ENCODE peak calls at places on chromosomes 12 and 14, in four cellular contexts. One of them, this sample, is unnamed.

GRCh38 chr14:85576848-85577541 is 47.1 kb downstream of the FLRT2 start:
- DNase-seq in sigmoid colon: no peak
- DNase-seq in fibroblast of mammary gland: no peak
- DNase-seq in WERI-Rb-1: no peak
- DNase-seq in this sample: no peak

GRCh38 chr14:71752111-71752738 is 180.0 kb upstream of the RGS6 start:
- DNase-seq in sigmoid colon: no peak
- DNase-seq in fibroblast of mammary gland: no peak
- DNase-seq in WERI-Rb-1: no peak
- DNase-seq in this sample: no peak

GRCh38 chr14:78713716-78714115 is 543.5 kb downstream of the NRXN3 start:
- DNase-seq in WERI-Rb-1: no peak
- DNase-seq in sigmoid colon: no peak
- DNase-seq in fibroblast of mammary gland: no peak
- DNase-seq in this sample: no peak

GRCh38 chr12:111454311-111454710 is 48.6 kb downstream of the SH2B3 start:
- DNase-seq in WERI-Rb-1: no peak
- DNase-seq in fibroblast of mammary gland: no peak
- DNase-seq in sigmoid colon: peak
- DNase-seq in this sample: no peak

GRCh38 chr12:13964666-13965065 is 16.7 kb downstream of the GRIN2B start:
- DNase-seq in WERI-Rb-1: no peak
- DNase-seq in sigmoid colon: no peak
- DNase-seq in fibroblast of mammary gland: no peak
- DNase-seq in this sample: no peak

GRCh38 chr12:6284273-6284672 is 26.2 kb upstream of the PLEKHG6 start:
- DNase-seq in WERI-Rb-1: no peak
- DNase-seq in sigmoid colon: no peak
- DNase-seq in fibroblast of mammary gland: no peak
- DNase-seq in this sample: no peak

GRCh38 chr12:132806857-132807256 is 21.8 kb downstream of the GOLGA3 start:
- DNase-seq in WERI-Rb-1: no peak
- DNase-seq in fibroblast of mammary gland: no peak
- DNase-seq in sigmoid colon: no peak
- DNase-seq in this sample: no peak

GRCh38 chr12:90816353-90817089 is 138.5 kb downstream of the CCER1 start:
- DNase-seq in sigmoid colon: no peak
- DNase-seq in WERI-Rb-1: no peak
- DNase-seq in fibroblast of mammary gland: peak
- DNase-seq in this sample: no peak

GRCh38 chr14:71187633-71188356 is 280.5 kb downstream of the PCNX1 start:
- DNase-seq in WERI-Rb-1: no peak
- DNase-seq in fibroblast of mammary gland: no peak
- DNase-seq in sigmoid colon: no peak
- DNase-seq in this sample: no peak

GRCh38 chr12:1830981-1831930 is 10.9 kb downstream of the LRTM2 start:
- DNase-seq in fibroblast of mammary gland: peak
- DNase-seq in sigmoid colon: peak
- DNase-seq in WERI-Rb-1: no peak
- DNase-seq in this sample: no peak

GRCh38 chr12:42332301-42332894 is 6.4 kb downstream of the PPHLN1 start:
- DNase-seq in fibroblast of mammary gland: peak
- DNase-seq in sigmoid colon: no peak
- DNase-seq in WERI-Rb-1: no peak
- DNase-seq in this sample: no peak

GRCh38 chr14:97198813-97199212 is 401.6 kb downstream of the VRK1 start:
- DNase-seq in WERI-Rb-1: no peak
- DNase-seq in sigmoid colon: no peak
- DNase-seq in fibroblast of mammary gland: no peak
- DNase-seq in this sample: no peak

GRCh38 chr14:72887514-72887913 is 6.4 kb downstream of the DPF3 start:
- DNase-seq in sigmoid colon: no peak
- DNase-seq in WERI-Rb-1: no peak
- DNase-seq in fibroblast of mammary gland: no peak
- DNase-seq in this sample: no peak

GRCh38 chr12:51759175-51759574 is 89.3 kb downstream of the FIGNL2 start:
- DNase-seq in fibroblast of mammary gland: peak
- DNase-seq in sigmoid colon: no peak
- DNase-seq in WERI-Rb-1: no peak
- DNase-seq in this sample: no peak

GRCh38 chr14:34301107-34301734 is 160.8 kb downstream of the SPTSSA start:
- DNase-seq in sigmoid colon: no peak
- DNase-seq in fibroblast of mammary gland: peak
- DNase-seq in WERI-Rb-1: peak
- DNase-seq in this sample: no peak

GRCh38 chr14:103064978-103065377 is 7.6 kb upstream of the CDC42BPB start:
- DNase-seq in WERI-Rb-1: no peak
- DNase-seq in fibroblast of mammary gland: no peak
- DNase-seq in sigmoid colon: peak
- DNase-seq in this sample: no peak

GRCh38 chr12:6903712-6904111 is 910 bp upstream of the LRRC23 start:
- DNase-seq in sigmoid colon: no peak
- DNase-seq in fibroblast of mammary gland: no peak
- DNase-seq in WERI-Rb-1: no peak
- DNase-seq in this sample: no peak

GRCh38 chr12:43763769-43764168 is 5.0 kb downstream of the IRAK4 start:
- DNase-seq in WERI-Rb-1: no peak
- DNase-seq in sigmoid colon: no peak
- DNase-seq in fibroblast of mammary gland: no peak
- DNase-seq in this sample: no peak

GRCh38 chr14:58638231-58639205 is 756 bp downstream of the DACT1 start:
- DNase-seq in WERI-Rb-1: peak
- DNase-seq in sigmoid colon: peak
- DNase-seq in fibroblast of mammary gland: peak
- DNase-seq in this sample: peak

GRCh38 chr12:96907681-96908163 is 665 bp downstream of the NEDD1 start:
- DNase-seq in fibroblast of mammary gland: peak
- DNase-seq in WERI-Rb-1: peak
- DNase-seq in sigmoid colon: no peak
- DNase-seq in this sample: no peak

GRCh38 chr14:57390806-57391562 is 598 bp downstream of the NAA30 start:
- DNase-seq in sigmoid colon: peak
- DNase-seq in WERI-Rb-1: peak
- DNase-seq in fibroblast of mammary gland: no peak
- DNase-seq in this sample: peak

GRCh38 chr12:80086025-80086424 is 13.3 kb upstream of the OTOGL start:
- DNase-seq in sigmoid colon: no peak
- DNase-seq in fibroblast of mammary gland: no peak
- DNase-seq in WERI-Rb-1: no peak
- DNase-seq in this sample: no peak

GRCh38 chr12:93813972-93814821 is 137.0 kb downstream of the CRADD start:
- DNase-seq in fibroblast of mammary gland: peak
- DNase-seq in WERI-Rb-1: no peak
- DNase-seq in sigmoid colon: peak
- DNase-seq in this sample: peak

GRCh38 chr12:30846776-30847175 is 79.8 kb upstream of the TSPAN11 start:
- DNase-seq in fibroblast of mammary gland: no peak
- DNase-seq in WERI-Rb-1: no peak
- DNase-seq in sigmoid colon: no peak
- DNase-seq in this sample: no peak

GRCh38 chr14:54681819-54682261 is 114.9 kb downstream of the SAMD4A start:
- DNase-seq in fibroblast of mammary gland: peak
- DNase-seq in sigmoid colon: no peak
- DNase-seq in WERI-Rb-1: no peak
- DNase-seq in this sample: no peak

GRCh38 chr12:98559666-98560065 is 33.8 kb upstream of the SLC25A3 start:
- DNase-seq in WERI-Rb-1: no peak
- DNase-seq in sigmoid colon: no peak
- DNase-seq in fibroblast of mammary gland: no peak
- DNase-seq in this sample: no peak

GRCh38 chr14:64186231-64187129 is 107.7 kb downstream of the ESR2 start:
- DNase-seq in fibroblast of mammary gland: no peak
- DNase-seq in WERI-Rb-1: peak
- DNase-seq in sigmoid colon: no peak
- DNase-seq in this sample: no peak

GRCh38 chr12:23335593-23335992 is 613.9 kb downstream of the SOX5 start:
- DNase-seq in WERI-Rb-1: no peak
- DNase-seq in fibroblast of mammary gland: no peak
- DNase-seq in sigmoid colon: no peak
- DNase-seq in this sample: no peak

GRCh38 chr14:105846312-105846711 is 319.9 kb downstream of the TMEM121 start:
- DNase-seq in fibroblast of mammary gland: no peak
- DNase-seq in sigmoid colon: no peak
- DNase-seq in WERI-Rb-1: no peak
- DNase-seq in this sample: peak

GRCh38 chr14:69318901-69319475 is 59.0 kb downstream of the GALNT16 start:
- DNase-seq in sigmoid colon: no peak
- DNase-seq in fibroblast of mammary gland: no peak
- DNase-seq in WERI-Rb-1: no peak
- DNase-seq in this sample: peak

GRCh38 chr14:103273145-103273846 is 60.7 kb upstream of the EIF5 start:
- DNase-seq in fibroblast of mammary gland: no peak
- DNase-seq in WERI-Rb-1: no peak
- DNase-seq in sigmoid colon: no peak
- DNase-seq in this sample: no peak

GRCh38 chr14:75577090-75577489 is 1.3 kb upstream of the FLVCR2 start:
- DNase-seq in WERI-Rb-1: no peak
- DNase-seq in fibroblast of mammary gland: no peak
- DNase-seq in sigmoid colon: peak
- DNase-seq in this sample: no peak

GRCh38 chr14:57346741-57347140 is 43.6 kb upstream of the NAA30 start:
- DNase-seq in WERI-Rb-1: no peak
- DNase-seq in fibroblast of mammary gland: no peak
- DNase-seq in sigmoid colon: no peak
- DNase-seq in this sample: no peak

GRCh38 chr12:106090586-106091411 is 48.0 kb downstream of the NUAK1 start:
- DNase-seq in WERI-Rb-1: no peak
- DNase-seq in fibroblast of mammary gland: peak
- DNase-seq in sigmoid colon: no peak
- DNase-seq in this sample: peak

GRCh38 chr12:92339198-92339821 is 193.7 kb upstream of the BTG1 start:
- DNase-seq in sigmoid colon: no peak
- DNase-seq in WERI-Rb-1: no peak
- DNase-seq in fibroblast of mammary gland: no peak
- DNase-seq in this sample: no peak

GRCh38 chr14:72366619-72367018 is 434.4 kb downstream of the RGS6 start:
- DNase-seq in fibroblast of mammary gland: no peak
- DNase-seq in WERI-Rb-1: no peak
- DNase-seq in sigmoid colon: no peak
- DNase-seq in this sample: no peak

DNA sequence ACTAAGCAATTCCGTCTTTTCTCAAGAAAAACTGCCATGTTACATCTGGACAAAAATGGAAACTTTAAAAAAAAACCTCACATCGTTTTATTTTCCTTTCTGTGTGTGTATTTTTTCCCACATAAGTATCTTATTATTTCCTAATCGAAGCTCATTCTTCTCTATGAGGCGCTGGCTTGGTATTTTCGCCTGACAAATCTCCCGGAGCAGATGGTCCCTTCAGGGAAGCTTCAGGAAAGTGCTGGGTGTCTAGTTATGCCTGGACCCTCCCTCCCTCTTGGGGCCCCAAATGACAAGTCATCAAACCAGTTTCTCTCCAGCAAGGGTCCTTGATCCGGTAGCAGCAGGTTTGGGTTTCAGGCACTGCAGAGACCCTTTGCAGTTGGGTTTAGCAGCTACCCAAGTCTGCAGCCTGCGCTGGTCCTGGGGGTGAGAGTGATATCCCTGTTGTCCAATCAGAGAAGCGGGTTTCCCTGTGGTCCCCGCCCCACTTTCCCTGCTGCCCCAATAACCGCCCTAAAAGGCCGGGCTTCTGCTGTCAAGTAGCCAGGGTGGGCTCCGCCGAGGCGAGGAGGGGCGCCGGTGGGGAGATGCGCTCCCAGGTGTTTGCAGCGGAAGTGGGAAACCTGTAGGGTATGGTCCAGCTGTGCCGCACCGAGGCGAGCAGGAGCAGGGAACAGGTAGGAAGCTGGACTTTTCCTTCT is at the start of gene CNTN1:
- DNase-seq in fibroblast of mammary gland: peak
- DNase-seq in WERI-Rb-1: peak
- DNase-seq in sigmoid colon: peak
- DNase-seq in this sample: peak
- H3K4me3 ChIP-seq in fibroblast of mammary gland: peak
- H3K4me3 ChIP-seq in WERI-Rb-1: peak
- H3K4me3 ChIP-seq in sigmoid colon: peak
- H3K4me3 ChIP-seq in this sample: peak

GRCh38 chr14:53109028-53109687 is 44.0 kb downstream of the DDHD1 start:
- DNase-seq in WERI-Rb-1: no peak
- DNase-seq in sigmoid colon: no peak
- DNase-seq in fibroblast of mammary gland: no peak
- DNase-seq in this sample: no peak
- H3K4me3 ChIP-seq in WERI-Rb-1: no peak
- H3K4me3 ChIP-seq in sigmoid colon: peak
- H3K4me3 ChIP-seq in fibroblast of mammary gland: no peak
- H3K4me3 ChIP-seq in this sample: peak

DNA sequence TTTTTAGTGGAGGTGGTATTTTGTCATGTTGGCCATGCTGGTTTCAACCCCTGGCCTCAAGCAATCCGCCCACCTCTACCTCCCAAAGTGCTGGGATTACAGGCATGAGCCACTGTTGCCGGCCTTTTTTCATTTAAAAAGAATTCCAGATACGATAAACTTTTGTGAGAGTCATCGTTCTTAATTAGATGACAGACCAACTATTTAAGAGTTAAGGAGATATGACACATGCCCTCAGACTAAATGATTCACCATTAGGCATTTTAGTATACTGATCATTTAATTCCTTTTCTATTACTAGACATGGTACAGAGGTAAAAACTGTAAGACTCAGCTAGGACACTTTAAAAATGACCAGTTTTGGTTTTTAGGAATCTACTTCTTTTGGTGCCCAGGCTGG is 2.4 kb downstream of the ANKRD13A start:
- DNase-seq in fibroblast of mammary gland: peak
- DNase-seq in WERI-Rb-1: no peak
- DNase-seq in sigmoid colon: no peak
- DNase-seq in this sample: no peak
- H3K4me3 ChIP-seq in fibroblast of mammary gland: peak
- H3K4me3 ChIP-seq in WERI-Rb-1: no peak
- H3K4me3 ChIP-seq in sigmoid colon: no peak
- H3K4me3 ChIP-seq in this sample: no peak

GRCh38 chr14:68284834-68285233 is 465.3 kb downstream of the RAD51B start:
- DNase-seq in sigmoid colon: no peak
- DNase-seq in WERI-Rb-1: no peak
- DNase-seq in fibroblast of mammary gland: no peak
- DNase-seq in this sample: no peak
- H3K4me3 ChIP-seq in sigmoid colon: no peak
- H3K4me3 ChIP-seq in WERI-Rb-1: no peak
- H3K4me3 ChIP-seq in fibroblast of mammary gland: no peak
- H3K4me3 ChIP-seq in this sample: no peak

GRCh38 chr12:130620281-130620680 is 95.8 kb downstream of the RIMBP2 start:
- DNase-seq in sigmoid colon: peak
- DNase-seq in fibroblast of mammary gland: no peak
- DNase-seq in WERI-Rb-1: no peak
- DNase-seq in this sample: no peak

GRCh38 chr12:130621696-130622298 is 94.3 kb downstream of the RIMBP2 start:
- DNase-seq in fibroblast of mammary gland: no peak
- DNase-seq in WERI-Rb-1: no peak
- DNase-seq in sigmoid colon: peak
- DNase-seq in this sample: no peak

GRCh38 chr12:130617219-130617618 is 98.9 kb downstream of the RIMBP2 start:
- DNase-seq in sigmoid colon: no peak
- DNase-seq in fibroblast of mammary gland: no peak
- DNase-seq in WERI-Rb-1: no peak
- DNase-seq in this sample: no peak

GRCh38 chr12:130620756-130621155 is 95.3 kb downstream of the RIMBP2 start:
- DNase-seq in fibroblast of mammary gland: no peak
- DNase-seq in WERI-Rb-1: no peak
- DNase-seq in sigmoid colon: peak
- DNase-seq in this sample: no peak

GRCh38 chr12:130619378-130619970 is 96.6 kb downstream of the RIMBP2 start:
- DNase-seq in sigmoid colon: peak
- DNase-seq in fibroblast of mammary gland: no peak
- DNase-seq in WERI-Rb-1: no peak
- DNase-seq in this sample: no peak
- H3K4me3 ChIP-seq in sigmoid colon: no peak
- H3K4me3 ChIP-seq in fibroblast of mammary gland: no peak
- H3K4me3 ChIP-seq in WERI-Rb-1: no peak
- H3K4me3 ChIP-seq in this sample: no peak